ENCODE peak calls at places on chromosomes 7 and 10, in four cellular contexts. X is dorsolateral prefrontal cortex, I is Peyer's patch, T is neural progenitor cell. U is an unnamed sample.

GRCh38 chr10:66162560-66163143 is 763.2 kb upstream of the LRRTM3 start:
- DNase-seq in X (no peak), I (no peak), T (no peak), U (no peak)

GRCh38 chr7:158976849-158977593 is 120.7 kb downstream of the DYNC2I1 start:
- DNase-seq in I (peak), X (peak), T (peak), U (peak)

GRCh38 chr7:21543528-21544302 is 876 bp downstream of the DNAH11 start:
- DNase-seq in X (no peak), T (peak), I (no peak), U (peak)

GRCh38 chr10:30493609-30494530 is 59.9 kb downstream of the MAP3K8 start:
- DNase-seq in X (no peak), T (no peak), I (peak), U (no peak)

GRCh38 chr10:22597142-22597541 is 117.2 kb downstream of the PIP4K2A start:
- DNase-seq in X (no peak), I (peak), T (no peak), U (no peak)

GRCh38 chr10:3542185-3542611 is 242.8 kb downstream of the KLF6 start:
- DNase-seq in T (no peak), I (no peak), X (no peak), U (no peak)

GRCh38 chr10:116125180-116125579 is 147.8 kb downstream of the GFRA1 start:
- DNase-seq in T (no peak), I (no peak), X (no peak), U (no peak)

GRCh38 chr7:152383341-152384234 is 52.2 kb downstream of the KMT2C start:
- DNase-seq in X (no peak), T (no peak), I (no peak), U (no peak)

GRCh38 chr7:98396768-98397167 is 4.1 kb downstream of the BAIAP2L1 start:
- DNase-seq in X (no peak), T (no peak), I (no peak), U (no peak)

GRCh38 chr7:261341-262250 is 28.4 kb upstream of the FOXL3 start:
- DNase-seq in T (no peak), X (no peak), I (no peak), U (no peak)

GRCh38 chr10:84196083-84196482 is 1.7 kb downstream of the CDHR1 start:
- DNase-seq in T (no peak), X (no peak), I (no peak), U (no peak)

GRCh38 chr7:134473861-134474291 is 15.0 kb upstream of the AKR1B1 start:
- DNase-seq in I (no peak), X (no peak), T (no peak), U (no peak)

GRCh38 chr10:90635111-90635798 is 222.6 kb downstream of the HTR7 start:
- DNase-seq in X (no peak), T (peak), I (no peak), U (no peak)

GRCh38 chr10:47453435-47454293 is 30.3 kb downstream of the ANXA8 start:
- DNase-seq in T (no peak), X (no peak), I (no peak), U (no peak)

GRCh38 chr10:34187201-34187600 is 627.9 kb downstream of the PARD3 start:
- DNase-seq in I (no peak), T (no peak), X (no peak), U (no peak)

GRCh38 chr10:113980408-113981087 is 63.1 kb upstream of the ADRB1 start:
- DNase-seq in T (no peak), I (no peak), X (no peak), U (no peak)

GRCh38 chr7:99825873-99826272 is 1.9 kb upstream of the CYP3A43 start:
- DNase-seq in T (no peak), I (no peak), X (no peak), U (no peak)

GRCh38 chr7:77288676-77289320 is 89.2 kb upstream of the FGL2 start:
- DNase-seq in I (no peak), X (no peak), T (no peak), U (no peak)

GRCh38 chr10:79246606-79247275 is 100.5 kb upstream of the PPIF start:
- DNase-seq in T (no peak), I (no peak), X (no peak), U (no peak)

GRCh38 chr7:101659706-101660105 is 30.6 kb upstream of the MYL10 start:
- DNase-seq in I (no peak), X (no peak), T (no peak), U (no peak)

DNA sequence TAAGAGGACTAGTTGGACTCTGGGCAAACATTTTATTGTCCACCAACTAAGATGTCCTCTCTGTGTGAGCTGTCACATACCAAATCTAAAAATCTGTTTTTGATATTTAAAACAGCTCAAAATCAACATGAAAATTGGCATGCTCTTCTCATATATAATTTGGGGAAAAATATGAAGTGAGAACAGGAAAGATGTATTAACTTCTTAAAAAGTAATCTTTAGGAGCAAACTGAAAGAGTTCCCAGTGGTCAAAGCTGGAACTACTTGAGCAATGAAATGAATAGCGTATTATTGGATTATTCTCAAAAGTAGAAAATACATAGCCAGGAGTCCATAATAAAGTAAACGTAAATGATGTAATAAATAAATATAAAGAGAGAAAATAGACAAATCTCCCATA is 147.2 kb downstream of the DYNC1I1 start:
- DNase-seq in X (no peak), T (no peak), I (no peak), U (no peak)
- TF ChIP-seq CTCF in X (no peak), T (peak), I (no peak), U (no peak)

DNA sequence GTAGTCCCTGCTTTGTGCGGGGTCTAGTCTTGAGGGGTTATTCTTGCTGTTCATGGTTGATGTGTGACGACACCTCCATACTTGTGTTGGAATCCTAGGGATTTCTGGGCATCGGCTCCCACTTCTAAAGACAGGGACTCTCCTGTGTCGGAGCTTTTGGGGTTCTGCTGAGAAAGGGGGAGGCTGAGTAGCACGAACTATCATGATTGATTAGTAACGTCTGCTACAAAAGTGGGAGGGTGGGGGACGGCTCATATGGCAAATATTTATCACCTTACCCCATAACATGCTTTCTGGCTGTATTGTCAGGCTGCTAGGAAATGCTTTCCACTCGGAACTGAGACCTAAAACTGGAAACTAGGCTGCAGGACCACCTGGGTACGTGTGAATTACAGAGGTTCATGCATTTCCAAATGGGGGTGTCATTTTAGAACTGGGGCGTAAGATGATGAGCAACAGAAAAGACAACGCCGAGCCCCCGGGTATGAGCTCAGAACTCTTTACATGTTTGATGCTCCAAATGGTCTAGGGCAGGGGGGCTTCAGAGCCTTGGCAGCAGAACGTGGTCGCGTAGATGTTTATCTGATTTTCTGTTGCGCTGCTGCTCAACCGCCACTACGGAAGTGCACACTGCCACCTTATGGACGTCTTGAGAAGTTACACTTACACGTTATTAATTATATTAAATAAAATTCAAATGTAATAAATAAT is 15.1 kb upstream of the NME8 start:
- DNase-seq in X (peak), T (peak), I (no peak), U (peak)
- TF ChIP-seq CTCF in X (peak), T (peak), I (peak), U (peak)

GRCh38 chr10:80949785-80950184 is 412.1 kb downstream of the SH2D4B start:
- DNase-seq in X (no peak), I (no peak), T (no peak), U (no peak)

GRCh38 chr10:80946957-80947722 is 409.4 kb downstream of the SH2D4B start:
- DNase-seq in X (no peak), I (no peak), T (no peak), U (no peak)

GRCh38 chr10:80946073-80946472 is 408.4 kb downstream of the SH2D4B start:
- DNase-seq in X (no peak), I (no peak), T (no peak), U (no peak)

GRCh38 chr10:80945267-80945880 is 407.7 kb downstream of the SH2D4B start:
- DNase-seq in X (no peak), T (peak), I (no peak), U (no peak)
- TF ChIP-seq CTCF in X (peak), T (peak), I (no peak), U (peak)

DNA sequence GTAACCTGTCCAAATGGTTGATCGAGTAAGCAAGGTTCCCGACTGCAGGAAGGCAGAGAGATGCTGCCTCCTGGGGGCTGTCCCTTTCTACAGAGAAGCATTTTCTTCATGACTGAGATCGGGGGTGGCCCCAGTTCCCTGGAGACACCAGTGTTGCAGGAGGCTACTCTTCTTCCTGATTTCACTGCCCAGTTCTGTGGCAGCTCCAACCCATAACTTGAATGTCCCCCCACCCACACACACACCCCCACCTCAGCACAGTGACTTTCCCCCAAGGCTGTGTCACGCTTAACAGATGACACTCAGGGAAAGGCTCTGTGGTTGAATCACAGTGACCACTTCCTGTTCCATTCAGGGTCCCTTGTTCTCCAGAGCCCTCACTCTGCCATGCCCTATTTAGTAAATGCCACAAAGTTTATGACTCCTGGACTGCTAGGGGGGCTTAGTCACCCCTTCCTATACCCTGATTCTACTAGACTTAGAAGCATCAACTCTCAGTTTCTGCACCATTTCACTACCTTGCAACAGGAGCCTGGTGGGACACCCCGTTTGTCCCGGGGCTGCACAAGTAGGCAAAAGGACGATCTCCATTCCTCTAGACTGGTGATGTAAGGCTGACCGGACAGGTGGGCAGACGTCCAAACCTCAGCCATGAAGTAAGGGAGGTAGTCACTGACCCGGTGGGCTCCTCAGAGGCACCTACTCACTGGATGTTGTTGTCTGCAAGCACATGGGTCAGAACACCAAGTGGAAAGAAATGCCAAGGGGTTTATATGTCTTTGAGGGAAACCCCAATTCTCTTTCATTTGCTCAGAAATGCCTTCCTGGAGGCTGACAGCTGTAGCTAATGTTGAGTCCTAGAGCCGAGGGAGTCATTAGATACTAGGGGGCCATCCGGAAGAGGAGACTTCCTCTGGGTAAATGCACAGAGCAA is 31.3 kb upstream of the SMC3 start:
- DNase-seq in I (peak), T (peak), X (no peak), U (no peak)
- TF ChIP-seq CTCF in I (no peak), T (peak), X (no peak), U (no peak)